ENCODE peak calls at places on chromosomes 2 and 18, in nine cellular contexts. C is small intestine; L is PC-3; H is astrocyte; G is IMR-90; R is lower lobe of right lung; O is dorsolateral prefrontal cortex; S is effector memory CD4-positive, alpha-beta T cell; M is brain microvascular endothelial cell. W is an unnamed sample.

GRCh38 chr2:155574941-155575340 is 757.6 kb downstream of the NR4A2 start:
- DNase-seq in C (no peak), L (no peak), H (no peak), G (no peak), R (no peak), O (no peak), S (no peak), M (no peak), W (peak; percentile 3)

GRCh38 chr2:26172189-26172865 is 561 bp upstream of the GAREM2 start:
- DNase-seq in C (no peak), L (no peak), H (no peak), G (no peak), R (no peak), O (no peak), S (no peak), M (no peak), W (no peak)

GRCh38 chr2:9824956-9825720 is 18.1 kb upstream of the TAF1B start:
- DNase-seq in C (no peak), L (no peak), H (peak; percentile 28), G (peak; percentile 74), R (no peak), O (no peak), S (no peak), M (no peak), W (no peak)

GRCh38 chr2:108640731-108641130 is 78.6 kb upstream of the RANBP2 start:
- DNase-seq in C (no peak), L (peak; percentile 78), H (peak; percentile 94), G (peak; percentile 93), R (no peak), O (no peak), S (no peak), M (peak; percentile 87), W (no peak)

GRCh38 chr2:151325696-151326095 is 31.7 kb upstream of the TNFAIP6 start:
- DNase-seq in C (no peak), L (no peak), H (no peak), G (no peak), R (no peak), O (no peak), S (no peak), M (no peak), W (no peak)

GRCh38 chr18:9104244-9104901 is 1.9 kb downstream of the NDUFV2 start:
- DNase-seq in C (no peak), L (peak; percentile 83), H (no peak), G (no peak), R (no peak), O (no peak), S (no peak), M (no peak), W (no peak)

GRCh38 chr2:131419447-131419846 is 55.5 kb upstream of the RAB6D start:
- DNase-seq in C (no peak), L (no peak), H (peak; percentile 8), G (no peak), R (no peak), O (no peak), S (no peak), M (no peak), W (no peak)

GRCh38 chr2:43766006-43766405 is 7.8 kb upstream of the DYNC2LI1 start:
- DNase-seq in C (no peak), L (peak; percentile 77), H (no peak), G (no peak), R (no peak), O (no peak), S (no peak), M (no peak), W (no peak)

GRCh38 chr2:3683748-3684454 is 19.5 kb upstream of the DCDC2C start:
- DNase-seq in C (no peak), L (peak; percentile 39), H (no peak), G (peak; percentile 61), R (no peak), O (no peak), S (no peak), M (peak; percentile 41), W (no peak)

DNA sequence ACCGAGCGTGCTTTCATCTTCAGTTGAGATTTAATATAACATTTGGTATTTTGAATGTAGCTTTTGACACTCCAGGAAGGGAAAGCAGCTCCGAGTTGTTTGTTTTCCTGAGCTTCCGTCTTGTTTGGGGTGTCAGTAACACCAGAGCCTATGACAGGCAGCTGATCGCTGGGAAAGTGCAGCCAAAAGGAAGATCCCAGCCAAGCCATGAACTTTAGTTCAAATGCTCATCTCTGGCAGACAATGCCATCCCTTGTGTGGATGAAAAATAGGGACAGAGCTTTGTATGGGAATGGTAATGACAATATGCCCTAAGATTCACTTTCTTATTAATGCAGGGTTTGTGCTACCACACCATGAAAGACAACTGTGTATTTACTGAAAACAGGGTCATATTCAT is 24.9 kb upstream of the PHLPP1 start:
- DNase-seq in C (no peak), L (no peak), H (no peak), G (no peak), R (no peak), O (no peak), S (no peak), M (no peak), W (no peak)
- H3K4me3 ChIP-seq in C (no peak overlapping the region), L (no peak overlapping the region), H (no peak overlapping the region), G (no peak overlapping the region), R (no peak overlapping the region), O (peak overlapping the region; percentile 25), S (no peak overlapping the region), M (no peak overlapping the region), W (no peak overlapping the region)

GRCh38 chr2:216691210-216691741 is 4.1 kb downstream of the IGFBP5 start:
- DNase-seq in C (no peak), L (peak; percentile 47), H (peak; percentile 78), G (peak; percentile 76), R (peak; percentile 72), O (peak; percentile 84), S (no peak), M (peak; percentile 79), W (no peak)
- H3K4me3 ChIP-seq in C (no peak overlapping the region), L (peak overlapping the region; percentile 62), H (peak overlapping the region; percentile 60), G (peak overlapping the region; percentile 69), R (peak overlapping the region; percentile 46), O (peak overlapping the region; percentile 11), S (no peak overlapping the region), M (peak overlapping the region; percentile 41), W (no peak overlapping the region)

GRCh38 chr2:69835666-69836065 is 6.2 kb downstream of the GMCL1 start:
- DNase-seq in C (no peak), L (no peak), H (no peak), G (no peak), R (no peak), O (no peak), S (no peak), M (no peak), W (no peak)
- H3K4me3 ChIP-seq in C (no peak overlapping the region), L (no peak overlapping the region), H (no peak overlapping the region), G (no peak overlapping the region), R (no peak overlapping the region), O (no peak overlapping the region), S (no peak overlapping the region), M (no peak overlapping the region), W (no peak overlapping the region)

DNA sequence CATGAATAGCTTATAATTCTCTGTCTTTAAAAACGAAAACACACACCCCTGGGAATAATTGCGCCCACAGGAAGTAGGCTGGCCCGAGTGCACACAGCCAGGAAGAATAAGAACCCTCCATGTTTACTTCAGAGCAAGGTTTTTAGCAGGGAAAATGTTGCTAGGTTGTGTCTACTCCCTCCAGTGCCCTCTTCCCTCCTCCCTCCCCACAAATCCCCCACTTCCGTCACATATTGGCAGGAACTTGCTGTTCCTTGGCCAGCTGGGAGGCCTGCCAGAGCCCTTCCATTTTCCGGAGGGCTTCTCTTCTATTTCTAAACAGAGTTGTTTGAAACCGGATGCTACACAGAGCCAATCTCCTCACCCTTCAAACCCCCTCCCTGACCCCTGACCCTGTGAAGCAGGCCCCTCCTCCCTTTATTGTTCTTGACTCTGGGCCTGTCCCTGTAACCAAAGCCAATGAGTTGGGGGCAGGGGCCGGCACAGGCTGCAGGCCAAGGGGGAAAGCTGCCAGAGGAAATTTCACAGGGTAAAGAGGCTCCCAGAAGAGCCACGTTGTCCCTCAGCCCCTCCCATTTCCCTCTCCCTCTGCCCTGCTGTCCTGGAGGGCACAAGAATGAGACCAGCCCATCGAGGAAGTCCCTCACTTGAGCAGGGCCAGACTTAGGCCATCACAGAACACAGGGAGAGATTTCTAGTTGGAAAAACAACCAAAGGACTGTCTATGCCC is 49.8 kb upstream of the LGALSL start:
- DNase-seq in C (peak; percentile 59), L (peak; percentile 88), H (peak; percentile 69), G (peak; percentile 35), R (peak; percentile 86), O (peak; percentile 48), S (no peak), M (peak; percentile 22), W (no peak)
- H3K4me3 ChIP-seq in C (no peak overlapping the region), L (peak overlapping the region; percentile 2), H (no peak overlapping the region), G (no peak overlapping the region), R (no peak overlapping the region), O (no peak overlapping the region), S (no peak overlapping the region), M (no peak overlapping the region), W (no peak overlapping the region)

DNA sequence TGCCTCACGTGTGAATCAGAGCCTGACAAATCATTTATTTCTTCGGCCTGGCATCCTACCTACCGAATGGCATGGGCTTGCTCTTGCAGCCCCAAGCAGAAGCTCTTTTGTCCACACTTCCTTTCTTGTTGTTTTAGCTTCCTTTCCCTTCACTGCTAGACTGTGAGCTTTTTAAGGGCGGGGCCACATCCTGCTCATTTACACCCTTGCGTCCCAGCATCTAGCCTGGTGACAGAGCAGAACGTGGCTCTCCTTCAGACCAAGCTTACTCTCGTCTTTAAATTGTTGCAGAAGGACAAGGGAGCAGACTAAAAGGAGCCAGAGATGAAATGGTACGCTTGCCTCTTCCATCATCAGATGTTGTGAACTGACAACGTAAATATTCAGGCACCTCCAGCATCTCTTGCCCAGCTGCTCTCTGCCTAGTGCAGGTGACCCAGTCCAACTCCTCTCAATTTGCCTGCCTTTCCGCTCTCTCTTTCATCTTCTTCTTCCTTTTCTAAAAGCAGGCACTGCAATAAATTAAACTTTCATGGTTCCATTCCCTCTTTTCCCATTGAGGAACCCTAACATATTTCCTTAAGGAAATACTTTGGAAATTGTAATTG is 228.3 kb upstream of the TRIB2 start:
- DNase-seq in C (no peak), L (no peak), H (no peak), G (no peak), R (no peak), O (no peak), S (no peak), M (no peak), W (peak; percentile 23)
- H3K4me3 ChIP-seq in C (no peak overlapping the region), L (no peak overlapping the region), H (no peak overlapping the region), G (no peak overlapping the region), R (no peak overlapping the region), O (no peak overlapping the region), S (no peak overlapping the region), M (no peak overlapping the region), W (no peak overlapping the region)

DNA sequence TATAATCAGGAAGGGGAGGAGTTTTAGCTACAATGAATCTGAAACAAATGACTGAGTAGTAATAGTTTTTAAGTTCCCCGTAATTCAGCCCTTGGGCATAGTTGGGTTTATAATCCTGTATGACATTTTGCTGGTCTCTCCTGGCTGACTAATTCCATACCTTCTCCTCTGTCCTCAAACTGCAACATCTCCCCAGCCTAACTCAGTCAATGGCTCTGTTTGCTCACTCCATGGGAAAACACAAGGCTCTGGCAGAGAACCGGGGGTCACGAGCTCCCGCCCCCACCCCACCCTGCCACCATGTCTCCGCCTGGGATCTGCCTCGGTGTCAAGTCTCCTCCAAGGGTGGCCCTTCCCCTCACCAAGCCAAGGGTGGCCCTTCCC is 168.6 kb downstream of the HDAC4 start:
- DNase-seq in C (no peak), L (no peak), H (no peak), G (no peak), R (no peak), O (no peak), S (no peak), M (no peak), W (no peak)
- H3K4me3 ChIP-seq in C (no peak overlapping the region), L (no peak overlapping the region), H (no peak overlapping the region), G (no peak overlapping the region), R (no peak overlapping the region), O (no peak overlapping the region), S (peak overlapping the region; percentile 25), M (no peak overlapping the region), W (no peak overlapping the region)